ENCODE peak calls at places on chromosomes 3 and 15, in five cellular contexts. G is IMR-90, B is suprapubic skin, W is cardiac muscle cell, P is right atrium auricular region. F is an unnamed sample.

GRCh38 chr3:15520185-15520584 is 1.3 kb downstream of the COLQ start:
- DNase-seq in G (no peak), B (peak; percentile 8), W (no peak), P (no peak), F (no peak)

GRCh38 chr3:87435926-87436630 is 159.7 kb upstream of the POU1F1 start:
- DNase-seq in G (no peak), B (no peak), W (no peak), P (no peak), F (no peak)

GRCh38 chr3:170128259-170128976 is 53.1 kb downstream of the PHC3 start:
- DNase-seq in G (no peak), B (no peak), W (no peak), P (no peak), F (no peak)

GRCh38 chr15:69092159-69092558 is 68.3 kb upstream of the GLCE start:
- DNase-seq in G (peak; percentile 64), B (no peak), W (peak; percentile 80), P (no peak), F (no peak)

GRCh38 chr3:160477750-160478149 is 28.2 kb upstream of the TRIM59 start:
- DNase-seq in G (no peak), B (no peak), W (no peak), P (no peak), F (no peak)

GRCh38 chr3:196202516-196202970 is 8.7 kb downstream of the ZDHHC19 start:
- DNase-seq in G (peak; percentile 32), B (no peak), W (peak; percentile 68), P (no peak), F (peak; percentile 87)

GRCh38 chr3:187698499-187699399 is 3.6 kb downstream of the RTP2 start:
- DNase-seq in G (no peak), B (no peak), W (no peak), P (no peak), F (no peak)

GRCh38 chr15:45449878-45450277 is 71.5 kb upstream of the GATM start:
- DNase-seq in G (no peak), B (no peak), W (no peak), P (no peak), F (no peak)

GRCh38 chr3:170493712-170494182 is 75.1 kb downstream of the CLDN11 start:
- DNase-seq in G (peak; percentile 82), B (no peak), W (peak; percentile 58), P (no peak), F (no peak)

GRCh38 chr15:73394782-73395181 is 26.0 kb upstream of the HCN4 start:
- DNase-seq in G (no peak), B (no peak), W (no peak), P (no peak), F (no peak)

GRCh38 chr15:73403171-73403570 is 34.4 kb upstream of the HCN4 start:
- DNase-seq in G (no peak), B (no peak), W (peak; percentile 21), P (peak; percentile 43), F (no peak)

GRCh38 chr15:73397461-73397860 is 28.7 kb upstream of the HCN4 start:
- DNase-seq in G (no peak), B (no peak), W (no peak), P (no peak), F (no peak)

DNA sequence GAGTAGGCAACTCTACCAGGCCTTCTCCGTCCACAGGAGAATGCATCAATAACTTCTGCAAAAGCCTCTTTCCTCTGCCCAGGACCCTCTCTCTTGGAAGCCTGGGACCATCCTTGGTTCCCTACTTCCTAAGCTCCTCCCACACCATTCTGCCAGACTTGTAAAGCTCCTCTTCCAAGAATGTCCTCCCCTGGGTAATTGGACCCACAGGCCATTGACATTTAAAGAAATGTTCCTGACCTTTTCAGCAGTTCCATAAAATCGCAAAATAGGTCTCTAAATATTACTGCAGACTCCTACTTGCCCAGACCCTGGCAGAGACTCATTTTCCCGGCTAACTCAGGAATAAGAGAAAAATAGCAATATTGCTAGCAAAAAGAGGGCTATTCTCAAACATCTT is 30.4 kb upstream of the HCN4 start:
- DNase-seq in G (no peak), B (peak; percentile 37), W (no peak), P (no peak), F (no peak)
- H3K4me1 ChIP-seq in G (no peaks in the 10 kb centered on the region), B (no peaks in the 10 kb centered on the region), W (peaks cover 23% of the 10 kb centered on the region), P (no peaks in the 10 kb centered on the region), F (no peaks in the 10 kb centered on the region)

GRCh38 chr15:38882226-38882625 is 317.6 kb upstream of the RASGRP1 start:
- DNase-seq in G (no peak), B (no peak), W (no peak), P (no peak), F (no peak)
- H3K4me1 ChIP-seq in G (peaks cover 29% of the 10 kb centered on the region), B (peaks cover 15% of the 10 kb centered on the region), W (peaks cover 16% of the 10 kb centered on the region), P (no peaks in the 10 kb centered on the region), F (no peaks in the 10 kb centered on the region)

DNA sequence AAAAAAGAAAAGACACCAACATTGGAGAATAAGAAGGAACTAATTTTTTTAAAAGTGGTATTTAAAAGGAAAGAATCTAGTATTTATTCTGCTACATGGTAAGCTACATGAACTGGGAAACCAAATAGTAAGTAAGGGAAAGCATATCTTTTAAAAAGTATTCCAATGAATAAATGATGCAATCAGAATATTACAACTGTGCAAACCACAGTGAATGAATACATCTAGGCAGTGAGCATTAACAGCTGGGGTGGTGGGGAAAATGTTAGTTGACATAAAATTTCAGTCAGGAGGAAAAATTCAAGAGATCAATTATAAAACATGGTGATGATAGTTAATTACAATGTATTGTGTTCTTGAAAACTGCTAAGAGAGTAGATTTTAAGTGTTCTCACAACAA is 16.9 kb downstream of the ICE2 start:
- DNase-seq in G (peak; percentile 11), B (no peak), W (peak; percentile 35), P (no peak), F (no peak)
- H3K4me1 ChIP-seq in G (no peaks in the 10 kb centered on the region), B (no peaks in the 10 kb centered on the region), W (no peaks in the 10 kb centered on the region), P (no peaks in the 10 kb centered on the region), F (no peaks in the 10 kb centered on the region)

GRCh38 chr3:124887996-124888298 is 782 bp upstream of the ITGB5 start:
- DNase-seq in G (no peak), B (no peak), W (no peak), P (no peak), F (no peak)

GRCh38 chr3:124888482-124889441 is 1.6 kb upstream of the ITGB5 start:
- DNase-seq in G (no peak), B (no peak), W (no peak), P (no peak), F (no peak)

GRCh38 chr3:124885466-124886167 is 1.5 kb downstream of the ITGB5 start:
- DNase-seq in G (no peak), B (no peak), W (peak; percentile 42), P (no peak), F (no peak)

GRCh38 chr3:124887177-124887995 is at the start of gene ITGB5:
- DNase-seq in G (peak; percentile 63), B (peak; percentile 91), W (peak; percentile 89), P (peak; percentile 82), F (peak; percentile 95)

GRCh38 chr3:124886168-124887051 is 755 bp downstream of the ITGB5 start:
- DNase-seq in G (peak; percentile 38), B (no peak), W (peak; percentile 59), P (no peak), F (peak; percentile 74)
- H3K4me1 ChIP-seq in G (peaks cover 18% of the 10 kb centered on the region), B (peaks cover 54% of the 10 kb centered on the region), W (peaks cover 6% of the 10 kb centered on the region), P (no peaks in the 10 kb centered on the region), F (peaks cover 3% of the 10 kb centered on the region)

GRCh38 chr15:19992428-19992827 is 549.2 kb downstream of the GOLGA6L6 start:
- DNase-seq in G (no peak), B (no peak), W (no peak), P (no peak), F (no peak)
- H3K4me1 ChIP-seq in G (no peaks in the 10 kb centered on the region), B (no peaks in the 10 kb centered on the region), W (no peaks in the 10 kb centered on the region), P (no peaks in the 10 kb centered on the region), F (no peaks in the 10 kb centered on the region)

DNA sequence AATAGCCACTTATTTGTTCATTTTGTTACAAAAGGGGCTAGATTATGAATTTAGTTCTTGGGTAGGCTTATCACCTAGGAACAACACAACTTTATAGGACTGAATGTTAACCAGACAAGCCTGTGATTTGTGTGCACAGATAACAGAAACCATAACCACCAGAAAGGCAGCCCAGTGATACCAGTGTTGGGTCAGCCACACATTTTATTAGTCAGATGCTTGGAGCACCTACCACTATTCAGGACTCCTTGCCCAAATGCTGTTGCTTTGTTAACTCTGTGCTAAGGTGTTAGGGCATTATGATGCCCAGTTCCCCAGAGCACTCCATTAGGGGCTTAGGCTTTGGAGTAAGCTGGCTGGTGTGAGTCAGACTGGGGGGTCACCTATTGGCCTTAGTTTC is 22.5 kb downstream of the PLCL2 start:
- DNase-seq in G (no peak), B (no peak), W (peak; percentile 16), P (no peak), F (no peak)
- H3K4me1 ChIP-seq in G (peaks cover 7% of the 10 kb centered on the region), B (peaks cover 17% of the 10 kb centered on the region), W (peaks cover 66% of the 10 kb centered on the region), P (no peaks in the 10 kb centered on the region), F (peaks cover 8% of the 10 kb centered on the region)

GRCh38 chr3:107846282-107846852 is 244.5 kb downstream of the CD47 start:
- DNase-seq in G (peak; percentile 64), B (no peak), W (peak; percentile 81), P (peak; percentile 77), F (peak; percentile 91)

GRCh38 chr3:107838196-107838595 is 252.6 kb downstream of the CD47 start:
- DNase-seq in G (no peak), B (no peak), W (no peak), P (no peak), F (no peak)

GRCh38 chr3:107845355-107846281 is 245.2 kb downstream of the CD47 start:
- DNase-seq in G (peak; percentile 21), B (no peak), W (peak; percentile 13), P (no peak), F (no peak)

GRCh38 chr3:107842940-107843339 is 247.9 kb downstream of the CD47 start:
- DNase-seq in G (no peak), B (no peak), W (no peak), P (no peak), F (no peak)

DNA sequence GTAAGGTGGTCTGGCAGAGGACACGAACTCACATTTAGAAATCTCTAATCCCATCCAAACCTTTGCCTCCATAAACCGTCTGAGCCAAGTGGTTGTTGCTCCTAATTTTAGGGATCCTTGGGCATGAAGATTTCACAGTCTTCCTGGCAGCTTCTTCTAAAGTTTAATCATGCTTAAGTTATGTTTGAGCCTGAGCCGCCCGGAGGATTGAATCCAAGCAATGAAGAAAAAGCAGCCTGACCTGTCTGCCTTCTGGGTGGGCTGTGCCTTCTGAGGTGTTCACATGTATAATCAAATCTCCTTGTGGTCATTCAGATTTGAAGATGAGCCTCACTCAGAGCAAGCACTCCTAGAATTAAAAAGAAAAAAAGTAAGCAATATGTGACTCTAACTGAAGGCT is 249.0 kb downstream of the CD47 start:
- DNase-seq in G (no peak), B (no peak), W (no peak), P (no peak), F (no peak)
- H3K4me1 ChIP-seq in G (no peaks in the 10 kb centered on the region), B (no peaks in the 10 kb centered on the region), W (peaks cover 4% of the 10 kb centered on the region), P (no peaks in the 10 kb centered on the region), F (peaks cover 4% of the 10 kb centered on the region)

F was measured in aorta.